ENCODE peak calls at places on chromosomes 2 and 18, in eight cellular contexts. H is Panc1, V is GM12878, S is upper lobe of left lung, L is HepG2, E is K562, Z is HCT116, N is GM23338. D is an unnamed sample.
A peak's percentile ranks its signal among the peaks of the same experiment; 100 is the strongest.

GRCh38 chr2:10732924-10733583 is 11.6 kb downstream of the ATP6V1C2 start:
- ATAC-seq in H (no peak), V (no peak), S (no peak), L (no peak), E (no peak), Z (no peak), N (no peak), D (no peak)

GRCh38 chr2:201483337-201483736 is 31.8 kb downstream of the STRADB start:
- ATAC-seq in H (no peak), V (no peak), S (no peak), L (no peak), E (no peak), Z (no peak), N (no peak), D (no peak)

GRCh38 chr2:43343573-43344304 is 117.3 kb upstream of the ZFP36L2 start:
- ATAC-seq in H (no peak), V (no peak), S (peak; percentile 74), L (no peak), E (peak; percentile 27), Z (no peak), N (no peak), D (peak; percentile 76)

GRCh38 chr18:26479065-26479685 is 69.2 kb downstream of the KCTD1 start:
- ATAC-seq in H (no peak), V (no peak), S (no peak), L (no peak), E (peak; percentile 47), Z (no peak), N (peak; percentile 42), D (no peak)

GRCh38 chr2:55134316-55134706 is 84.1 kb upstream of the RTN4 start:
- ATAC-seq in H (no peak), V (peak; percentile 9), S (no peak), L (no peak), E (no peak), Z (no peak), N (no peak), D (no peak)

GRCh38 chr2:149160701-149161217 is 122.3 kb downstream of the LYPD6B start:
- ATAC-seq in H (no peak), V (peak; percentile 100), S (no peak), L (no peak), E (no peak), Z (no peak), N (no peak), D (no peak)

GRCh38 chr2:101812226-101812625 is 114.7 kb downstream of the MAP4K4 start:
- ATAC-seq in H (no peak), V (no peak), S (no peak), L (no peak), E (no peak), Z (no peak), N (no peak), D (no peak)

GRCh38 chr18:6648581-6648980 is 80.9 kb upstream of the ARHGAP28 start:
- ATAC-seq in H (no peak), V (no peak), S (no peak), L (no peak), E (no peak), Z (no peak), N (no peak), D (no peak)

GRCh38 chr2:108905176-108905575 is 83.8 kb downstream of the EDAR start:
- ATAC-seq in H (no peak), V (no peak), S (no peak), L (no peak), E (no peak), Z (no peak), N (no peak), D (no peak)

GRCh38 chr2:62293490-62294212 is 97.7 kb downstream of the B3GNT2 start:
- ATAC-seq in H (peak; percentile 79), V (peak; percentile 85), S (peak; percentile 72), L (peak; percentile 87), E (no peak), Z (peak; percentile 68), N (peak; percentile 96), D (peak; percentile 69)
- TF ChIP-seq POLR2AphosphoS5 in H (no peak), V (no peak), S (peak; percentile 38), L (no peak), E (no peak), Z (no peak), N (no peak), D (no peak)

GRCh38 chr2:148132400-148132799 is 111.5 kb downstream of the MBD5 start:
- ATAC-seq in H (no peak), V (no peak), S (no peak), L (no peak), E (no peak), Z (no peak), N (no peak), D (no peak)
- H3K4me3 ChIP-seq in H (no peak overlapping the region), V (no peak overlapping the region), S (no peak overlapping the region), L (no peak overlapping the region), E (no peak overlapping the region), Z (no peak overlapping the region), N (no peak overlapping the region), D (no peak overlapping the region)

GRCh38 chr2:141109633-141110032 is 1021.2 kb downstream of the LRP1B start:
- ATAC-seq in H (no peak), V (peak; percentile 54), S (no peak), L (peak; percentile 73), E (no peak), Z (peak; percentile 65), N (peak; percentile 86), D (no peak)
- H3K27ac ChIP-seq in H (no peak overlapping the region), V (no peak overlapping the region), S (no peak overlapping the region), L (no peak overlapping the region), E (no peak overlapping the region), Z (no peak overlapping the region), N (peak overlapping the region; percentile 8), D (no peak overlapping the region)

GRCh38 chr18:79395761-79396404 is at the start of gene NFATC1:
- ATAC-seq in H (peak; percentile 55), V (peak; percentile 6), S (peak; percentile 50), L (no peak), E (peak; percentile 45), Z (peak; percentile 35), N (peak; percentile 3), D (peak; percentile 65)
- TF ChIP-seq POLR2AphosphoS5 in H (peak; percentile 37), V (no peak), S (peak; percentile 64), L (no peak), E (no peak), Z (peak; percentile 72), N (no peak), D (peak; percentile 82)

GRCh38 chr2:191846787-191847620 is at the start of gene CAVIN2:
- ATAC-seq in H (no peak), V (peak; percentile 79), S (peak; percentile 90), L (peak; percentile 87), E (peak; percentile 57), Z (peak; percentile 17), N (peak; percentile 24), D (peak; percentile 89)
- H3K4me3 ChIP-seq in H (no peak within 1 kb of the TSS), V (no peak within 1 kb of the TSS), S (peak within 1 kb of the TSS; percentile 65), L (peak within 1 kb of the TSS; percentile 67), E (peak within 1 kb of the TSS; percentile 65), Z (no peak within 1 kb of the TSS), N (no peak within 1 kb of the TSS), D (peak within 1 kb of the TSS; percentile 65)

GRCh38 chr2:217843353-217843752 is 159.4 kb downstream of the TNS1 start:
- ATAC-seq in H (no peak), V (no peak), S (no peak), L (no peak), E (no peak), Z (no peak), N (no peak), D (no peak)

GRCh38 chr2:217847106-217847505 is 155.7 kb downstream of the TNS1 start:
- ATAC-seq in H (no peak), V (no peak), S (no peak), L (no peak), E (peak; percentile 43), Z (no peak), N (no peak), D (no peak)

GRCh38 chr2:217845251-217845650 is 157.5 kb downstream of the TNS1 start:
- ATAC-seq in H (no peak), V (no peak), S (no peak), L (no peak), E (no peak), Z (no peak), N (no peak), D (no peak)

GRCh38 chr2:217846321-217846743 is 156.5 kb downstream of the TNS1 start:
- ATAC-seq in H (no peak), V (no peak), S (peak; percentile 44), L (no peak), E (no peak), Z (peak; percentile 39), N (no peak), D (peak; percentile 45)

DNA sequence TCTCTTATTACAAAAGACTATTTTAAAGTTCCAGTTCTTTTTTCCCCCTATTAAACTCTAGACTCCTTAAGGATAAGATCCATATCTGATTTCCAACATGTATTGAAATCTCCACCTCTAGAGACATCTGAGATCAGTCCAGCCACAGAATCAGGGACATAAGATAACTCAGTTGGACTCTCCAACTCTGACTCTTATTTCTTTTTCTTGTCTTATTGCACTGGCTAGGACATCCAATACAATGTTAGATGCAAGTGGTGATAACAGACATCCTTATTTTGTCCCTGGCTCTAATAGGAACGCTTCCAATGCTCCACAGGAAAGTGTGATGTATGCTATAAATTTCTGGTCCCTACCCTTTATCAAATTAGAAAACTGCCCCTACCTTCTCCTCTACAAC is 158.1 kb downstream of the TNS1 start:
- ATAC-seq in H (no peak), V (no peak), S (no peak), L (no peak), E (no peak), Z (no peak), N (no peak), D (no peak)
- H3K27ac ChIP-seq in H (no peak overlapping the region), V (no peak overlapping the region), S (peak overlapping the region; percentile 54), L (no peak overlapping the region), E (no peak overlapping the region), Z (no peak overlapping the region), N (no peak overlapping the region), D (peak overlapping the region; percentile 93)

GRCh38 chr2:37344453-37345361 is at the start of gene QPCT:
- ATAC-seq in H (peak; percentile 84), V (peak; percentile 74), S (peak; percentile 89), L (peak; percentile 77), E (peak; percentile 67), Z (no peak), N (peak; percentile 72), D (peak; percentile 75)
- TF ChIP-seq POLR2AphosphoS5 in H (no peak), V (no peak), S (no peak), L (no peak), E (no peak), Z (no peak), N (no peak), D (no peak)

GRCh38 chr2:18398833-18399232 is 161.6 kb downstream of the RDH14 start:
- ATAC-seq in H (no peak), V (no peak), S (no peak), L (no peak), E (no peak), Z (no peak), N (no peak), D (peak; percentile 73)

GRCh38 chr2:18399601-18400000 is 160.9 kb downstream of the RDH14 start:
- ATAC-seq in H (no peak), V (no peak), S (no peak), L (no peak), E (no peak), Z (no peak), N (no peak), D (no peak)

GRCh38 chr2:18404141-18404540 is 156.3 kb downstream of the RDH14 start:
- ATAC-seq in H (no peak), V (no peak), S (no peak), L (no peak), E (no peak), Z (no peak), N (no peak), D (no peak)

GRCh38 chr2:18402888-18403287 is 157.6 kb downstream of the RDH14 start:
- ATAC-seq in H (no peak), V (no peak), S (no peak), L (no peak), E (no peak), Z (no peak), N (no peak), D (no peak)

GRCh38 chr2:18401471-18401870 is 159.0 kb downstream of the RDH14 start:
- ATAC-seq in H (no peak), V (no peak), S (no peak), L (no peak), E (no peak), Z (no peak), N (no peak), D (no peak)
- H3K4me3 ChIP-seq in H (no peak overlapping the region), V (no peak overlapping the region), S (no peak overlapping the region), L (no peak overlapping the region), E (no peak overlapping the region), Z (no peak overlapping the region), N (no peak overlapping the region), D (no peak overlapping the region)